ENCODE peak calls at places on chromosomes 5 and 9, in seven cellular contexts. F, O, I, Y, B, V and G are unnamed samples.

GRCh38 chr5:147485814-147486213 is 24.1 kb downstream of the DPYSL3 start:
- DNase-seq in B (no peak), F (no peak), Y (no peak), I (no peak), V (no peak), O (no peak), G (no peak)

GRCh38 chr9:32524558-32525461 is 1.2 kb downstream of the RIGI start:
- DNase-seq in F (no peak), Y (no peak), B (no peak), I (peak), O (no peak), V (no peak), G (peak)

GRCh38 chr9:132849168-132849831 is 28.8 kb downstream of the AK8 start:
- DNase-seq in B (no peak), F (no peak), I (peak), V (no peak), Y (no peak), O (no peak), G (peak)

GRCh38 chr5:69451941-69452652 is 37.2 kb downstream of the MARVELD2 start:
- DNase-seq in V (no peak), F (no peak), I (no peak), B (no peak), O (no peak), Y (no peak), G (no peak)

GRCh38 chr5:74194196-74194595 is 446.3 kb downstream of the ENC1 start:
- DNase-seq in O (no peak), Y (no peak), B (no peak), F (no peak), I (no peak), V (no peak), G (no peak)

GRCh38 chr9:127937383-127938297 is at the start of gene DPM2:
- DNase-seq in Y (peak), F (peak), B (peak), O (peak), V (no peak), I (peak), G (peak)

GRCh38 chr5:121982500-121983261 is 20.9 kb downstream of the SRFBP1 start:
- DNase-seq in I (no peak), F (no peak), B (no peak), Y (no peak), V (no peak), O (no peak), G (peak)

GRCh38 chr5:92907914-92908606 is 673.0 kb downstream of the NR2F1-AS1 start:
- DNase-seq in I (no peak), F (no peak), O (no peak), B (no peak), V (no peak), Y (no peak), G (peak)

DNA sequence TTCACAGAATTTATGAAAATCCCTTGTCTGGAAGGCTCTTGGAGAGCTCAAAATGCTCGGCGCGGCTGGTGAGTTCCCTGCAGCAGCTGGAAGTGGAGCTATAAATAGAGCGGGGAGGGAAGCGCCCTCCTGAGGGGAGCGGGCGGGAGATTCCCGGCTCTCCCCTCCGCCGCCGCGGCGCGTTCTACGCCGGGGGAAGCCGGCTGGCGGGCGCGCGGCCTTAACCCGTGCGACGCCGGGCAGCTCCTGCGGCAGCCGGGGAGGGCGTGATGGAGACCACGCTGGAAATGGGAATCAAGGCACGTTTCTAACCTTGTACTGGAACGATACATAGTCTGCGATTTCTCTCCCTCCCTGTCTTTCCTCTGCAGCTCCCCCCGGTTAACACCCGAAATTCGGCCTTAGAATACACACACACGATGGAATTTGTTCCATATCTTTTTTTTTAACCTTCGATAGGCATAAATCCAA is 306.5 kb upstream of the KCNN2 start:
- DNase-seq in O (peak), I (peak), F (no peak), Y (no peak), B (no peak), V (no peak), G (no peak)
- H3K4me3 ChIP-seq in O (peak), I (peak), F (no peak), Y (peak), B (no peak), V (peak), G (no peak)

GRCh38 chr5:165495829-165496380 is 1990.5 kb downstream of the MAT2B start:
- DNase-seq in Y (no peak), B (no peak), O (no peak), I (no peak), V (no peak), F (no peak), G (peak)

GRCh38 chr5:165502893-165503696 is 1997.7 kb downstream of the MAT2B start:
- DNase-seq in V (no peak), Y (no peak), B (no peak), I (no peak), F (no peak), O (no peak), G (no peak)

GRCh38 chr5:165497707-165498106 is 1992.3 kb downstream of the MAT2B start:
- DNase-seq in F (no peak), V (no peak), O (no peak), B (no peak), I (no peak), Y (no peak), G (peak)
- TF ChIP-seq CTCF in F (no peak), V (no peak), O (no peak), B (no peak), I (no peak), Y (peak), G (peak)

DNA sequence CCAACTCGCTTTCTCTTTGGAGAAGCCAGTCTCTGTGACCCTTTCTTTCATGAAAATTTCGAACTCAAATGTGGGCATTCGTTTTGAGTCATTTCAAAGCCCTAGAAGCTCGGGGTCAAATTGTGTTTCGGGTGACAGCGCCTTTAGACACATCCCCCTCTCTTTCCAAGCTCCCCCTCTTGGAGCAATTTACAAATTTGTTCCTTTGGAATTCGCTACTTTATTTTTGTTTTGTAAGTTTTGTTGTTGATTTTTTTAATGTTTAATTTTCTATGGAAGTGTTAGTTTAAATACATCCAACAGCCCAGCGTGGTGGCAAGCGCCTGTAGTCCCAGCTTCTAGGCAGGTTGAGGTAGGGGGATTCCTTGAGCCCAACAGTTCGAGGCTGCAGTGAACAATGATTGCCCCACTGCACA is 4.6 kb upstream of the BARX1 start:
- DNase-seq in F (no peak), B (no peak), I (no peak), Y (no peak), V (no peak), O (no peak), G (peak)
- H3K4me3 ChIP-seq in F (no peak), B (no peak), I (peak), Y (no peak), V (no peak), O (peak), G (no peak)

DNA sequence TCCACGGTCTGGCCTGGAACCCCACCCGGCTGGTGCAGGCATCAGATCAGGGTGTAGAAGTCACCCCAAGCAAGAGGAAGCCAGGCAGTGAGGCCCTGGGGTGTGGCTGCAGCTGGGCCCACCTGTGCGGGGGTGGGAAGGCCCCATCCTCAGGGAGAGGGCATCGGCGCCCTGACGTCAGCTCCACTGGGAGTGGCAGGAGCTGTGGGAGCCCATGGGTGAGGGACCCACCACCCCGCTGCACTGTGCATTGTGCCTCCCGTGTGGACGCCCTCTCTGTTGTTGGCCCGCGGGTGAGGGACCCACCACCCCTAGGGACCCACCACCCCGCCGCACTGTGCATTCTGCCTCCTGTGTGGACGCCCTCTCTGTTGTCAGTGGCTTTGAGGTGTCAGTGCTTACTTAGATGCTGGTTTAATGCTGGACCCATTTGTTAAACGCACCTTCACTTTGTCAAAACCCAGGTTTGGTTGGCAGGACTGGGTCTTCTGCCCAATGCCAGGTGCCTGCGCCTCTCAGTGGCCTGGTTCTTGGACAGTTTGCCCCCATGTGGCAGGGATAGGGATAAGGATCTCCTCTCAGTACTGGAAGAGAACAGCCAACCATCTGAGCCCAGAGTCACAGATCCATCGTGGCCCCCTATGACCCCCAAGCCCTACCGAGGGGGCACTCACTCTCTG is 6.9 kb upstream of the EXOC3 start:
- DNase-seq in I (no peak), V (no peak), F (peak), Y (no peak), O (peak), B (no peak), G (peak)
- TF ChIP-seq CTCF in I (no peak), V (peak), F (peak), Y (peak), O (peak), B (no peak), G (peak)

DNA sequence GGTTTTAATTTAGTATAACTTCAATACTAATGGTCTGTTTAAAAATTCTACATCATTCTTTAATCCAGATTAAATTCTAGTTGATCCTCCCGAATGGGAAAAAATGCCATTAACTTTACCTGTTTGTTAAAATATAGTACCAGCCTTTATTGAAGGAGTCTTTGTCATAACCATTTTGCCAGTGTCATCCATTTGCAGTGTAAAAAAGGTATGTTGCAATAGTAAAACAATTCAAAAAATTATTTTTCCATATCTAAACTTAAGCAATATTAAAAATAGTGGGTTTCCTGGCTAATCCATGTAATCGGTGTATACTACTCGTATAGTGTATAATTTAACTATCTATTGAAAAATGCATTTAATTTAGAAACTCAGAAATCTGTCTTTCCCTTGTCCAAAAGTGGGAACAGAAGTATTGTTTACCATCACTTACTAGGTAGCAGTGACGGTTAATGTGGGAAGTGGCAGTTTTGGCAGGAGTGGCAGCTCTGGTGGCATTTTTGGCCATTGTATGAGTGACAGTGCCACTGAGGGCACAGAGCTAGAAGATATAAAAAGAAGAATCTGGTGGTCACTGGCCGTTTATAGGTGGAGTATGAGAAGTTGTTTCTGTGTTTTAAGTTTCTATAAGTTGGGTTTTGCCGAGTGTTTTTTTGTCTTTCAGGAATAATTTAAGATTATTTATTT is 1.9 kb downstream of the AP3S1 start:
- DNase-seq in F (no peak), I (no peak), Y (no peak), V (no peak), B (no peak), O (no peak), G (no peak)
- H3K4me3 ChIP-seq in F (peak), I (peak), Y (no peak), V (peak), B (no peak), O (peak), G (peak)